ENCODE peak calls at places on chromosomes 3 and 15, in four cellular contexts. One of them, this sample, is unnamed.
A peak's percentile ranks its signal among the peaks of the same experiment; 100 is the strongest.

GRCh38 chr15:68524753-68525584 is 53.8 kb upstream of the CORO2B start:
- DNase-seq in MM.1S: no peak
- DNase-seq in PC-9: no peak
- DNase-seq in testis: no peak
- DNase-seq in this sample: no peak

GRCh38 chr3:24286405-24286804 is 208.2 kb downstream of the THRB start:
- DNase-seq in MM.1S: no peak
- DNase-seq in PC-9: no peak
- DNase-seq in testis: no peak
- DNase-seq in this sample: no peak

GRCh38 chr3:9837701-9838582 is 5.9 kb downstream of the RPUSD3 start:
- DNase-seq in MM.1S: no peak
- DNase-seq in PC-9: no peak
- DNase-seq in testis: no peak
- DNase-seq in this sample: no peak

GRCh38 chr3:13214847-13215472 is 141.7 kb upstream of the IQSEC1 start:
- DNase-seq in MM.1S: no peak
- DNase-seq in PC-9: no peak
- DNase-seq in testis: no peak
- DNase-seq in this sample: no peak

GRCh38 chr3:138768126-138768525 is 66.6 kb downstream of the PIK3CB start:
- DNase-seq in MM.1S: no peak
- DNase-seq in PC-9: no peak
- DNase-seq in testis: no peak
- DNase-seq in this sample: no peak

GRCh38 chr3:144426366-144426765 is 454.7 kb downstream of the DIPK2A start:
- DNase-seq in MM.1S: no peak
- DNase-seq in PC-9: no peak
- DNase-seq in testis: no peak
- DNase-seq in this sample: no peak

GRCh38 chr3:11548721-11549131 is 95.0 kb downstream of the VGLL4 start:
- DNase-seq in MM.1S: no peak
- DNase-seq in PC-9: peak; percentile 75
- DNase-seq in testis: no peak
- DNase-seq in this sample: no peak

GRCh38 chr3:9349321-9350117 is 13.3 kb upstream of the THUMPD3 start:
- DNase-seq in MM.1S: no peak
- DNase-seq in PC-9: peak; percentile 58
- DNase-seq in testis: no peak
- DNase-seq in this sample: no peak

GRCh38 chr3:174120997-174121396 is 723.5 kb downstream of the NLGN1 start:
- DNase-seq in MM.1S: no peak
- DNase-seq in PC-9: no peak
- DNase-seq in testis: no peak
- DNase-seq in this sample: no peak

GRCh38 chr15:41648770-41649169 is 11.4 kb upstream of the MGA start:
- DNase-seq in MM.1S: no peak
- DNase-seq in PC-9: no peak
- DNase-seq in testis: no peak
- DNase-seq in this sample: no peak

GRCh38 chr15:96851613-96852012 is 521.1 kb downstream of the NR2F2 start:
- DNase-seq in MM.1S: no peak
- DNase-seq in PC-9: no peak
- DNase-seq in testis: no peak
- DNase-seq in this sample: peak; percentile 16

DNA sequence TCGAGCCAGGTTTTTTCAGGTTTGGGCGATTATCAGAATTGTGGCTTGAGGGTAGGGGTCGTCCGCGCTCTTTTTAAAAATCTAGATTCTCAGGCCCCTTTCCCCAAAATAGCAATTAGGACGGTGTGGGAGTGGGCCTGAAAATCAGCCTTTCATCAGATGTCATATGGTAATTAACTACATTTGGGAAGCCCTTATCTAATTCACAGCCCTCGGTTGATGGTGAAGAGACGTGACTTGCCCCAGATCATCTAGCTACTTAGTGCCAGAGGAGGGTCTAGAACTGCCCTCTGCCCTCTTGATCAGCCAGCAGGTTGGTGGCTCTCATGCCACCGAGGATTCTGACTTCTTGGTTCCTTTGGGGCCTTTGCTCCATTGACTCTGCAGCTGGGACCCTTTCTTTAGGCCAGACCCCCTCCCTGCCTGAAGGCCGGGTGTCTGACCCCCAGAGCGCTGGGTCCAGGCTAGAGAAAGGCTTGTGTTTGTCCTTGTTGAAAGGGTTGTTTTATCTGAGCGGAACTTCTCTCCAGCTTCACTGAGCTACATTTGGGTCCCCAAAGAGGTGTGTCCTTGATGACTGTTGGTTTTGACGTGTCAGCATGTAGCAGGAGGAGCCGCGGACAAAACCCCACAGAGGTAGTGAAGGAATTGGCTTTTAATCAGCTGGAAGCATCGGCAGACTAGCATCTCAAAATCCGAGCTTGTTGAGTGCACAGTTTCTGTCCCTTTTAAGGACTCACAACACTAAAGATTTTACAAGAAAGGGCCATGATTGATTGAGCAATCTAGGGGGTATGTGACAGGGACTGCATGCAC is 857 bp downstream of the AEN start:
- DNase-seq in MM.1S: peak; percentile 80
- DNase-seq in PC-9: no peak
- DNase-seq in testis: no peak
- DNase-seq in this sample: peak; percentile 24
- H3K4me1 ChIP-seq in MM.1S: peaks cover 38% of the 10 kb centered on the region
- H3K4me1 ChIP-seq in PC-9: peaks cover 19% of the 10 kb centered on the region
- H3K4me1 ChIP-seq in testis: peaks cover 28% of the 10 kb centered on the region
- H3K4me1 ChIP-seq in this sample: peaks cover 15% of the 10 kb centered on the region

GRCh38 chr15:66233487-66234415 is 19.8 kb downstream of the MEGF11 start:
- DNase-seq in MM.1S: no peak
- DNase-seq in PC-9: no peak
- DNase-seq in testis: no peak
- DNase-seq in this sample: no peak

GRCh38 chr15:66229790-66230460 is 23.6 kb downstream of the MEGF11 start:
- DNase-seq in MM.1S: no peak
- DNase-seq in PC-9: no peak
- DNase-seq in testis: no peak
- DNase-seq in this sample: no peak

GRCh38 chr15:66234798-66235197 is 18.8 kb downstream of the MEGF11 start:
- DNase-seq in MM.1S: no peak
- DNase-seq in PC-9: no peak
- DNase-seq in testis: no peak
- DNase-seq in this sample: no peak

GRCh38 chr15:66231421-66232266 is 21.9 kb downstream of the MEGF11 start:
- DNase-seq in MM.1S: no peak
- DNase-seq in PC-9: no peak
- DNase-seq in testis: no peak
- DNase-seq in this sample: no peak

DNA sequence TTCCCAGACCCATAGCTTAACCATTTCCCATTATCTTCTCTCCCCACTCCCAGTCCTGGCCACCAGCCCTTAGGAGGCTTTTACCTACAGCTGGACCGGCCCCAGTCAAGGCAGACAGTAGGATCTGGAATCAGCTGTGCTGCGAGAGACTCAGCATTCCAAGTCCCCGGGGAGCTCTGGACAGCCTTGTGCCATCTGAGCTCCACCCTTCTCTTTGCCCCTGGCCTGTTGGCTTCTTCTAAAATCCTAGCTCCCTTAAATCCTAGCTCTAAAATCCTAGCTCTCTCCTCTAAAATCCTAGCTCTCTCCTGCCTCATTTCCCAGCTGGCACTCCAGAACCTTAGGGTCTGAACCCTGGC is 21.3 kb downstream of the MEGF11 start:
- DNase-seq in MM.1S: no peak
- DNase-seq in PC-9: no peak
- DNase-seq in testis: no peak
- DNase-seq in this sample: no peak
- TF ChIP-seq CTCF in MM.1S: no peak
- TF ChIP-seq CTCF in PC-9: no peak
- TF ChIP-seq CTCF in testis: no peak
- TF ChIP-seq CTCF in this sample: no peak

GRCh38 chr3:99839613-99840012 is 22.0 kb downstream of the CMSS1 start:
- DNase-seq in MM.1S: no peak
- DNase-seq in PC-9: no peak
- DNase-seq in testis: no peak
- DNase-seq in this sample: no peak

GRCh38 chr3:99845999-99846398 is 28.3 kb downstream of the CMSS1 start:
- DNase-seq in MM.1S: no peak
- DNase-seq in PC-9: no peak
- DNase-seq in testis: no peak
- DNase-seq in this sample: no peak

GRCh38 chr3:99843590-99844260 is 26.1 kb downstream of the CMSS1 start:
- DNase-seq in MM.1S: no peak
- DNase-seq in PC-9: no peak
- DNase-seq in testis: no peak
- DNase-seq in this sample: no peak

GRCh38 chr3:99845335-99845734 is 27.7 kb downstream of the CMSS1 start:
- DNase-seq in MM.1S: no peak
- DNase-seq in PC-9: no peak
- DNase-seq in testis: no peak
- DNase-seq in this sample: no peak

GRCh38 chr3:99842826-99843589 is 25.3 kb downstream of the CMSS1 start:
- DNase-seq in MM.1S: peak; percentile 24
- DNase-seq in PC-9: no peak
- DNase-seq in testis: no peak
- DNase-seq in this sample: no peak
- H3K27ac ChIP-seq in MM.1S: no peak overlapping the region
- H3K27ac ChIP-seq in PC-9: no peak overlapping the region
- H3K27ac ChIP-seq in testis: peak overlapping the region; percentile 71
- H3K27ac ChIP-seq in this sample: peak overlapping the region; percentile 52

DNA sequence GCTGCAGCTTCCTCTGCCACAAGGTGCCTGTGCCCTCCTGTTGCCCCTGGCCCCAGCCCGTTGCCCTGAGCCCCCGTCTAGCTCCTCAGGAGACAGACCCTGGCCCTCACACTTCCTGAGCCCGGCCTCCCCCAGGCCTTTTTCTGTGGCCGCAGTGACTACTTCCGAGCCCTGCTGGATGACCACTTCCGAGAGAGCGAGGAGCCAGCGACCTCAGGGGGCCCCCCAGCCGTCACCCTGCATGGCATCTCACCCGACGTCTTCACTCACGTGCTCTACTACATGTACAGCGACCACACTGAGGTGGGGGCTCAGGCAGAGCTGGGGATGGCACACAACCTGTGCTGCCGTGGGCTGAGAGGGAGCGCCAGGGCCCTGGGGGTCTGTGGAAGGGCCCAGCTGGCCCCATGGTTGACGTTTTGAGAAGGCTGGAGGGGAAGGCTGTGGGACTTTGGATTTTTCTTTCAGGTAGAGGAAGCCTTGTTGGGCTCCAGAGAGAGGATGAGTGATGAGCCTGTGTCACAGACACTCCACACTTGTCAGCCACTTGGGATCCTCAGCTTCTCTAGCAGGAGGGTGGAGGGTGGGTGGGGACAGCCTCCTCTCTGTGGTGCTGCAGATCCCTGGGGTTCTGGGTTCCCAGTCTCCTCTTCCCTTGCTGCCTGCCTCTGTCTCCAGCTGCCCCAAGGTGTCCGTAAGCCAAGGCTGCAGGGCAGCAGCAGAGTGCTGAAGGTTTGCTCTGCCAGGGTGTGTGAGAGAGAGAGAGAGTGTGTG is 5.0 kb downstream of the ABTB1 start:
- DNase-seq in MM.1S: no peak
- DNase-seq in PC-9: no peak
- DNase-seq in testis: no peak
- DNase-seq in this sample: no peak
- H3K4me1 ChIP-seq in MM.1S: no peaks in the 10 kb centered on the region
- H3K4me1 ChIP-seq in PC-9: no peaks in the 10 kb centered on the region
- H3K4me1 ChIP-seq in testis: peaks cover 7% of the 10 kb centered on the region
- H3K4me1 ChIP-seq in this sample: no peaks in the 10 kb centered on the region

GRCh38 chr15:75597667-75598341 is 18.7 kb upstream of the PTPN9 start:
- DNase-seq in MM.1S: no peak
- DNase-seq in PC-9: no peak
- DNase-seq in testis: no peak
- DNase-seq in this sample: no peak
- TF ChIP-seq CTCF in MM.1S: peak; percentile 37
- TF ChIP-seq CTCF in PC-9: peak; percentile 53
- TF ChIP-seq CTCF in testis: no peak
- TF ChIP-seq CTCF in this sample: peak; percentile 23

GRCh38 chr3:100079328-100079727 is 35.0 kb downstream of the FILIP1L start:
- DNase-seq in MM.1S: no peak
- DNase-seq in PC-9: no peak
- DNase-seq in testis: no peak
- DNase-seq in this sample: no peak
- H3K27ac ChIP-seq in MM.1S: no peak overlapping the region
- H3K27ac ChIP-seq in PC-9: no peak overlapping the region
- H3K27ac ChIP-seq in testis: no peak overlapping the region
- H3K27ac ChIP-seq in this sample: no peak overlapping the region

This sample was measured in colonic mucosa.